ENCODE peak calls at places on chromosomes 16 and 17, in six cellular contexts. V is stimulated activated CD4-positive, alpha-beta T cell treated with anti-CD3 and anti-CD28 coated beads, Interleukin-4, amount 100 ng/mL, for 4 hours; P is HuH-7; N is activated T-cell treated with anti-CD3 and anti-CD28 coated beads, Interleukin-2, amount 50 U/mL, for 24 hours; O is hypothalamus; R is neuronal stem cell. T is an unnamed sample.

GRCh38 chr17:81160306-81160705 is 5.0 kb upstream of the PVALEF start:
- DNase-seq in V (no peak), P (no peak), N (no peak), O (peak; percentile 11), R (no peak), T (no peak)

GRCh38 chr17:73725794-73726193 is 81.5 kb upstream of the SDK2 start:
- DNase-seq in V (no peak), P (no peak), N (no peak), O (no peak), R (no peak), T (no peak)

GRCh38 chr17:60231234-60231633 is 81.5 kb downstream of the CA4 start:
- DNase-seq in V (no peak), P (peak; percentile 12), N (no peak), O (no peak), R (no peak), T (no peak)

GRCh38 chr17:57349533-57350227 is 93.4 kb downstream of the MSI2 start:
- DNase-seq in V (no peak), P (no peak), N (no peak), O (no peak), R (no peak), T (no peak)

GRCh38 chr16:63187638-63188037 is 1151.4 kb upstream of the CDH8 start:
- DNase-seq in V (no peak), P (no peak), N (no peak), O (no peak), R (no peak), T (no peak)

GRCh38 chr16:46887524-46887854 is 3.3 kb downstream of the GPT2 start:
- DNase-seq in V (no peak), P (no peak), N (no peak), O (no peak), R (no peak), T (no peak)

GRCh38 chr17:43540821-43541674 is 5.1 kb downstream of the ETV4 start:
- DNase-seq in V (no peak), P (no peak), N (no peak), O (no peak), R (no peak), T (no peak)

GRCh38 chr17:5784791-5785190 is 200.5 kb upstream of the NLRP1 start:
- DNase-seq in V (no peak), P (no peak), N (no peak), O (no peak), R (no peak), T (no peak)

GRCh38 chr17:62705781-62706597 is 78.5 kb downstream of the MRC2 start:
- DNase-seq in V (no peak), P (no peak), N (no peak), O (peak; percentile 65), R (no peak), T (no peak)

GRCh38 chr17:78600181-78600651 is 23.0 kb upstream of the DNAH17 start:
- DNase-seq in V (no peak), P (no peak), N (no peak), O (no peak), R (no peak), T (no peak)

GRCh38 chr16:3180445-3180878 is 7.5 kb upstream of the OR1F1 start:
- DNase-seq in V (no peak), P (no peak), N (peak; percentile 44), O (no peak), R (no peak), T (no peak)

T was measured in GM12892.